ENCODE peak calls at places on chromosomes 6 and 20, in ten cellular contexts. H is activated naive CD4-positive, alpha-beta T cell; S is NCI-H1417; F is PC-3; C is GM23248; B is effector CD4-positive, alpha-beta T cell; O is activated B cell treated with CpG ODN at 0.5 μM for 24 hours; I is transverse colon; L is cardiac muscle cell; P is activated CD4-positive, alpha-beta T cell treated with anti-CD3 and anti-CD28 coated beads, Interleukin-2, amount 50 U/mL, for 1 hour. X is an unnamed sample.

GRCh38 chr6:82248233-82248735 is 740 bp upstream of the IBTK start:
- DNase-seq in S (peak; percentile 87), H (no peak), O (no peak), I (peak; percentile 21), C (peak; percentile 82), L (peak; percentile 41), F (peak; percentile 90), P (no peak), B (no peak), X (peak; percentile 65)

GRCh38 chr6:152273638-152274037 is 363.5 kb downstream of the SYNE1 start:
- DNase-seq in B (no peak), H (no peak), S (no peak), O (no peak), L (peak; percentile 24), I (no peak), C (no peak), F (no peak), P (no peak), X (peak; percentile 85)

GRCh38 chr6:165694296-165694695 is 31.3 kb upstream of the PDE10A start:
- DNase-seq in P (no peak), S (no peak), O (no peak), L (no peak), F (no peak), B (no peak), C (no peak), H (no peak), I (no peak), X (no peak)

GRCh38 chr20:2122921-2123320 is 21.3 kb downstream of the STK35 start:
- DNase-seq in L (peak; percentile 57), S (no peak), O (no peak), C (peak; percentile 85), I (no peak), H (no peak), P (no peak), F (no peak), B (no peak), X (no peak)

GRCh38 chr20:62406635-62407176 is 379 bp downstream of the CABLES2 start:
- DNase-seq in L (no peak), B (no peak), H (no peak), I (no peak), C (no peak), S (peak; percentile 55), P (no peak), O (no peak), F (no peak), X (no peak)

GRCh38 chr20:24743641-24744040 is 205.4 kb upstream of the CST7 start:
- DNase-seq in F (no peak), L (no peak), I (no peak), S (no peak), O (no peak), B (no peak), H (no peak), C (no peak), P (no peak), X (peak; percentile 47)

GRCh38 chr20:20695250-20695816 is 17.1 kb downstream of the RALGAPA2 start:
- DNase-seq in H (no peak), F (no peak), B (no peak), O (no peak), C (no peak), L (no peak), P (no peak), S (no peak), I (no peak), X (no peak)

GRCh38 chr6:10140824-10141223 is 274.1 kb downstream of the TFAP2A start:
- DNase-seq in L (peak; percentile 13), F (peak; percentile 91), C (no peak), O (no peak), P (no peak), S (no peak), H (no peak), B (no peak), I (no peak), X (no peak)

X was measured in WERI-Rb-1.